ENCODE peak calls at places on chromosomes 5 and 9, in nine cellular contexts. One of them, this sample, is unnamed.

GRCh38 chr9:131627326-131627845 is 82.1 kb downstream of the PRRT1B start:
- DNase-seq in OCI-LY7: no peak
- DNase-seq in astrocyte of the spinal cord: peak; percentile 77
- DNase-seq in fibroblast of mammary gland: peak; percentile 31
- DNase-seq in prostate gland: no peak
- DNase-seq in GM12878: no peak
- DNase-seq in AG04450: peak; percentile 46
- DNase-seq in body of pancreas: no peak
- DNase-seq in stomach: no peak
- DNase-seq in this sample: peak; percentile 23

GRCh38 chr5:6083311-6083941 is 294.9 kb downstream of the MED10 start:
- DNase-seq in astrocyte of the spinal cord: no peak
- DNase-seq in fibroblast of mammary gland: no peak
- DNase-seq in AG04450: no peak
- DNase-seq in stomach: no peak
- DNase-seq in OCI-LY7: no peak
- DNase-seq in body of pancreas: no peak
- DNase-seq in prostate gland: no peak
- DNase-seq in GM12878: no peak
- DNase-seq in this sample: no peak

GRCh38 chr9:127803507-127804352 is 1.0 kb downstream of the FPGS start:
- DNase-seq in OCI-LY7: peak; percentile 27
- DNase-seq in body of pancreas: peak; percentile 48
- DNase-seq in fibroblast of mammary gland: peak; percentile 39
- DNase-seq in stomach: peak; percentile 53
- DNase-seq in astrocyte of the spinal cord: peak; percentile 15
- DNase-seq in prostate gland: no peak
- DNase-seq in AG04450: no peak
- DNase-seq in GM12878: no peak
- DNase-seq in this sample: peak; percentile 73

GRCh38 chr5:106637275-106637674 is 1033.5 kb downstream of the EFNA5 start:
- DNase-seq in body of pancreas: no peak
- DNase-seq in OCI-LY7: no peak
- DNase-seq in fibroblast of mammary gland: no peak
- DNase-seq in AG04450: no peak
- DNase-seq in astrocyte of the spinal cord: no peak
- DNase-seq in GM12878: no peak
- DNase-seq in prostate gland: no peak
- DNase-seq in stomach: no peak
- DNase-seq in this sample: no peak

GRCh38 chr9:2299156-2299842 is 284.2 kb downstream of the SMARCA2 start:
- DNase-seq in AG04450: no peak
- DNase-seq in stomach: peak; percentile 63
- DNase-seq in fibroblast of mammary gland: no peak
- DNase-seq in prostate gland: peak; percentile 70
- DNase-seq in astrocyte of the spinal cord: no peak
- DNase-seq in body of pancreas: peak; percentile 81
- DNase-seq in GM12878: no peak
- DNase-seq in OCI-LY7: no peak
- DNase-seq in this sample: no peak

GRCh38 chr9:107705521-107705920 is 216.0 kb upstream of the KLF4 start:
- DNase-seq in astrocyte of the spinal cord: peak; percentile 35
- DNase-seq in fibroblast of mammary gland: peak; percentile 31
- DNase-seq in stomach: no peak
- DNase-seq in AG04450: no peak
- DNase-seq in GM12878: no peak
- DNase-seq in prostate gland: no peak
- DNase-seq in OCI-LY7: no peak
- DNase-seq in body of pancreas: no peak
- DNase-seq in this sample: peak; percentile 56

GRCh38 chr9:98091735-98092632 is 27.0 kb downstream of the TRIM14 start:
- DNase-seq in body of pancreas: no peak
- DNase-seq in stomach: no peak
- DNase-seq in fibroblast of mammary gland: peak; percentile 45
- DNase-seq in GM12878: no peak
- DNase-seq in AG04450: no peak
- DNase-seq in astrocyte of the spinal cord: no peak
- DNase-seq in prostate gland: no peak
- DNase-seq in OCI-LY7: no peak
- DNase-seq in this sample: no peak

GRCh38 chr9:78821126-78821822 is 524.3 kb downstream of the PSAT1 start:
- DNase-seq in astrocyte of the spinal cord: peak; percentile 43
- DNase-seq in OCI-LY7: peak; percentile 43
- DNase-seq in GM12878: no peak
- DNase-seq in prostate gland: no peak
- DNase-seq in AG04450: no peak
- DNase-seq in stomach: no peak
- DNase-seq in body of pancreas: peak; percentile 37
- DNase-seq in fibroblast of mammary gland: peak; percentile 30
- DNase-seq in this sample: peak; percentile 58

GRCh38 chr5:39716532-39716971 is 291.8 kb upstream of the DAB2 start:
- DNase-seq in stomach: peak; percentile 58
- DNase-seq in AG04450: no peak
- DNase-seq in GM12878: no peak
- DNase-seq in astrocyte of the spinal cord: peak; percentile 73
- DNase-seq in prostate gland: no peak
- DNase-seq in body of pancreas: peak; percentile 82
- DNase-seq in OCI-LY7: peak; percentile 26
- DNase-seq in fibroblast of mammary gland: peak; percentile 68
- DNase-seq in this sample: peak; percentile 56

GRCh38 chr5:54445691-54446090 is 9.8 kb upstream of the HSPB3 start:
- DNase-seq in fibroblast of mammary gland: no peak
- DNase-seq in OCI-LY7: no peak
- DNase-seq in prostate gland: no peak
- DNase-seq in body of pancreas: no peak
- DNase-seq in AG04450: no peak
- DNase-seq in GM12878: no peak
- DNase-seq in astrocyte of the spinal cord: no peak
- DNase-seq in stomach: no peak
- DNase-seq in this sample: no peak

GRCh38 chr9:117546894-117547293 is 132.0 kb upstream of the ASTN2 start:
- DNase-seq in fibroblast of mammary gland: no peak
- DNase-seq in body of pancreas: peak; percentile 60
- DNase-seq in AG04450: no peak
- DNase-seq in stomach: peak; percentile 60
- DNase-seq in astrocyte of the spinal cord: no peak
- DNase-seq in OCI-LY7: no peak
- DNase-seq in GM12878: no peak
- DNase-seq in prostate gland: peak; percentile 17
- DNase-seq in this sample: no peak

GRCh38 chr9:111118256-111118950 is 80.1 kb upstream of the LPAR1 start:
- DNase-seq in fibroblast of mammary gland: peak; percentile 73
- DNase-seq in prostate gland: no peak
- DNase-seq in astrocyte of the spinal cord: peak; percentile 56
- DNase-seq in GM12878: no peak
- DNase-seq in OCI-LY7: no peak
- DNase-seq in stomach: no peak
- DNase-seq in body of pancreas: no peak
- DNase-seq in AG04450: peak; percentile 39
- DNase-seq in this sample: peak; percentile 84

GRCh38 chr9:33466565-33467495 is 6.9 kb downstream of the NOL6 start:
- DNase-seq in astrocyte of the spinal cord: peak; percentile 29
- DNase-seq in AG04450: no peak
- DNase-seq in fibroblast of mammary gland: peak; percentile 35
- DNase-seq in prostate gland: peak; percentile 64
- DNase-seq in OCI-LY7: peak; percentile 60
- DNase-seq in body of pancreas: peak; percentile 67
- DNase-seq in stomach: peak; percentile 83
- DNase-seq in GM12878: no peak
- DNase-seq in this sample: peak; percentile 69

GRCh38 chr5:135140805-135141204 is 106.8 kb upstream of the PITX1 start:
- DNase-seq in GM12878: no peak
- DNase-seq in prostate gland: no peak
- DNase-seq in AG04450: no peak
- DNase-seq in stomach: no peak
- DNase-seq in astrocyte of the spinal cord: peak; percentile 45
- DNase-seq in fibroblast of mammary gland: peak; percentile 59
- DNase-seq in OCI-LY7: peak; percentile 19
- DNase-seq in body of pancreas: peak; percentile 66
- DNase-seq in this sample: peak; percentile 78

GRCh38 chr5:174424219-174425053 is 299.9 kb upstream of the MSX2 start:
- DNase-seq in body of pancreas: no peak
- DNase-seq in OCI-LY7: no peak
- DNase-seq in prostate gland: no peak
- DNase-seq in stomach: no peak
- DNase-seq in astrocyte of the spinal cord: no peak
- DNase-seq in GM12878: no peak
- DNase-seq in fibroblast of mammary gland: no peak
- DNase-seq in AG04450: no peak
- DNase-seq in this sample: no peak

GRCh38 chr5:160506006-160507004 is 84.7 kb downstream of the PTTG1 start:
- DNase-seq in GM12878: no peak
- DNase-seq in prostate gland: no peak
- DNase-seq in body of pancreas: peak; percentile 50
- DNase-seq in stomach: no peak
- DNase-seq in AG04450: no peak
- DNase-seq in fibroblast of mammary gland: peak; percentile 32
- DNase-seq in astrocyte of the spinal cord: peak; percentile 57
- DNase-seq in OCI-LY7: peak; percentile 51
- DNase-seq in this sample: peak; percentile 35

GRCh38 chr5:55356896-55357295 is 49.1 kb downstream of the MTREX start:
- DNase-seq in AG04450: no peak
- DNase-seq in astrocyte of the spinal cord: no peak
- DNase-seq in stomach: no peak
- DNase-seq in fibroblast of mammary gland: no peak
- DNase-seq in body of pancreas: no peak
- DNase-seq in prostate gland: no peak
- DNase-seq in OCI-LY7: no peak
- DNase-seq in GM12878: no peak
- DNase-seq in this sample: no peak

GRCh38 chr9:98380065-98380681 is 124.7 kb upstream of the TBC1D2 start:
- DNase-seq in astrocyte of the spinal cord: peak; percentile 30
- DNase-seq in stomach: no peak
- DNase-seq in prostate gland: no peak
- DNase-seq in AG04450: no peak
- DNase-seq in fibroblast of mammary gland: peak; percentile 50
- DNase-seq in body of pancreas: peak; percentile 41
- DNase-seq in OCI-LY7: peak; percentile 75
- DNase-seq in GM12878: peak; percentile 26
- DNase-seq in this sample: peak; percentile 50

GRCh38 chr5:22663124-22663523 is 190.0 kb downstream of the CDH12 start:
- DNase-seq in stomach: no peak
- DNase-seq in body of pancreas: no peak
- DNase-seq in OCI-LY7: no peak
- DNase-seq in astrocyte of the spinal cord: no peak
- DNase-seq in GM12878: no peak
- DNase-seq in fibroblast of mammary gland: no peak
- DNase-seq in prostate gland: no peak
- DNase-seq in AG04450: no peak
- DNase-seq in this sample: no peak

GRCh38 chr9:72315510-72316287 is 49.3 kb downstream of the ZFAND5 start:
- DNase-seq in body of pancreas: peak; percentile 60
- DNase-seq in fibroblast of mammary gland: peak; percentile 82
- DNase-seq in AG04450: no peak
- DNase-seq in stomach: peak; percentile 81
- DNase-seq in OCI-LY7: no peak
- DNase-seq in prostate gland: peak; percentile 86
- DNase-seq in astrocyte of the spinal cord: peak; percentile 94
- DNase-seq in GM12878: no peak
- DNase-seq in this sample: peak; percentile 56

GRCh38 chr5:78795757-78796156 is 147.2 kb upstream of the LHFPL2 start:
- DNase-seq in stomach: no peak
- DNase-seq in OCI-LY7: no peak
- DNase-seq in fibroblast of mammary gland: peak; percentile 30
- DNase-seq in prostate gland: no peak
- DNase-seq in GM12878: no peak
- DNase-seq in astrocyte of the spinal cord: peak; percentile 33
- DNase-seq in AG04450: no peak
- DNase-seq in body of pancreas: no peak
- DNase-seq in this sample: peak; percentile 51

GRCh38 chr9:109182940-109183798 is 16.1 kb upstream of the FRRS1L start:
- DNase-seq in prostate gland: peak; percentile 13
- DNase-seq in AG04450: no peak
- DNase-seq in astrocyte of the spinal cord: no peak
- DNase-seq in OCI-LY7: peak; percentile 13
- DNase-seq in GM12878: no peak
- DNase-seq in stomach: peak; percentile 57
- DNase-seq in body of pancreas: peak; percentile 75
- DNase-seq in fibroblast of mammary gland: peak; percentile 24
- DNase-seq in this sample: peak; percentile 51
- TF ChIP-seq CTCF in prostate gland: peak; percentile 23
- TF ChIP-seq CTCF in AG04450: peak; percentile 59
- TF ChIP-seq CTCF in astrocyte of the spinal cord: peak; percentile 70
- TF ChIP-seq CTCF in OCI-LY7: peak; percentile 55
- TF ChIP-seq CTCF in GM12878: peak; percentile 46
- TF ChIP-seq CTCF in stomach: peak; percentile 44
- TF ChIP-seq CTCF in body of pancreas: peak; percentile 34
- TF ChIP-seq CTCF in fibroblast of mammary gland: peak; percentile 59
- TF ChIP-seq CTCF in this sample: peak; percentile 59

DNA sequence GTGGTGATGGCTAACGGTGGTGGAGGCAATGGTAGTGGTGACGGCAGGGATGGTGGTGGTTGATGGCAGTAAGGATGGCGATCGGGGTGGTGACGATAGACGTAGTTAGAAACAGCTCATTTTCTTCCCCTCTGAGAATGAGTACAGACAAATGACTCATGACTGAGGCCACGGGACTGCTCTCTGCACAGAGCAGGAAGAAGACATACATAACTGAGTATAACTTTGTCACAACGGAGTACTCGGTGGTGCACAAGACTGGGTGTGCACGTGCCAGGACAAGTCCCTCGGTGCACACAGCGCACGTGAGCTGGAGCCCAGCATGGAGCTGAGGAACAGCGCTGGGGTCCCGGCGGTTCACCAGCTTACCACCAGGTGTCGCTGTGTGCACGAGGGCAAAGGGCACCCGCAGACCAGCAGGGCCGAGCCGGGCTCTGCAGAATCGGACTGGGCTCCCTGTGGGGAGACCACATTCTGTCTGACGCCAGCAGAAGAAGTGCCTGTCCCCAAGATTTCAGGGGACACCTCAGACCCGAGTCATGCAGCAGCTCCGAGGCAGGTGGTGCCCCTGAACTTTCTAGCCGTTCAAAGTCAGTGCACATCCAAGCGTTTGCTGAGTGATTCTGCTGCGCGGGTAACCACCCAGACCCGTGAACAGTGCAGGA is 188.6 kb downstream of the FSTL4 start:
- DNase-seq in prostate gland: peak; percentile 17
- DNase-seq in body of pancreas: peak; percentile 58
- DNase-seq in AG04450: no peak
- DNase-seq in GM12878: peak; percentile 16
- DNase-seq in OCI-LY7: peak; percentile 56
- DNase-seq in astrocyte of the spinal cord: peak; percentile 23
- DNase-seq in fibroblast of mammary gland: peak; percentile 74
- DNase-seq in stomach: peak; percentile 72
- DNase-seq in this sample: peak; percentile 21
- H3K4me3 ChIP-seq in prostate gland: no peak overlapping the region
- H3K4me3 ChIP-seq in body of pancreas: no peak overlapping the region
- H3K4me3 ChIP-seq in AG04450: no peak overlapping the region
- H3K4me3 ChIP-seq in GM12878: no peak overlapping the region
- H3K4me3 ChIP-seq in OCI-LY7: no peak overlapping the region
- H3K4me3 ChIP-seq in astrocyte of the spinal cord: no peak overlapping the region
- H3K4me3 ChIP-seq in fibroblast of mammary gland: no peak overlapping the region
- H3K4me3 ChIP-seq in stomach: no peak overlapping the region
- H3K4me3 ChIP-seq in this sample: no peak overlapping the region

GRCh38 chr5:178292826-178293205 is 60.2 kb upstream of the PHYKPL start:
- DNase-seq in body of pancreas: no peak
- DNase-seq in OCI-LY7: no peak
- DNase-seq in astrocyte of the spinal cord: no peak
- DNase-seq in stomach: no peak
- DNase-seq in prostate gland: no peak
- DNase-seq in AG04450: no peak
- DNase-seq in fibroblast of mammary gland: no peak
- DNase-seq in GM12878: no peak
- DNase-seq in this sample: no peak
- TF ChIP-seq CTCF in body of pancreas: no peak
- TF ChIP-seq CTCF in OCI-LY7: no peak
- TF ChIP-seq CTCF in astrocyte of the spinal cord: no peak
- TF ChIP-seq CTCF in stomach: no peak
- TF ChIP-seq CTCF in prostate gland: no peak
- TF ChIP-seq CTCF in AG04450: no peak
- TF ChIP-seq CTCF in fibroblast of mammary gland: no peak
- TF ChIP-seq CTCF in GM12878: no peak
- TF ChIP-seq CTCF in this sample: no peak

GRCh38 chr9:129203556-129203909 is 25.5 kb upstream of the IER5L start:
- DNase-seq in body of pancreas: no peak
- DNase-seq in stomach: no peak
- DNase-seq in fibroblast of mammary gland: no peak
- DNase-seq in GM12878: no peak
- DNase-seq in OCI-LY7: no peak
- DNase-seq in AG04450: no peak
- DNase-seq in astrocyte of the spinal cord: no peak
- DNase-seq in prostate gland: no peak
- DNase-seq in this sample: no peak
- H3K4me3 ChIP-seq in body of pancreas: no peak overlapping the region
- H3K4me3 ChIP-seq in stomach: peak overlapping the region; percentile 48
- H3K4me3 ChIP-seq in fibroblast of mammary gland: peak overlapping the region; percentile 59
- H3K4me3 ChIP-seq in GM12878: no peak overlapping the region
- H3K4me3 ChIP-seq in OCI-LY7: no peak overlapping the region
- H3K4me3 ChIP-seq in AG04450: peak overlapping the region; percentile 69
- H3K4me3 ChIP-seq in astrocyte of the spinal cord: peak overlapping the region; percentile 60
- H3K4me3 ChIP-seq in prostate gland: no peak overlapping the region
- H3K4me3 ChIP-seq in this sample: peak overlapping the region; percentile 67

This sample was measured in foreskin fibroblast.